ENCODE peak calls at places on chromosomes 6 and 20, in nine cellular contexts. T is fibroblast of lung, K is right lobe of liver, M is cardiac muscle cell, D is kidney, O is tibial artery, S is A549, V is small intestine, C is left ventricle myocardium inferior. F is an unnamed sample.

GRCh38 chr6:97689078-97689754 is 406.2 kb upstream of the MMS22L start:
- DNase-seq in T (no peak), K (no peak), M (no peak), D (no peak), O (no peak), S (no peak), V (no peak), C (no peak), F (peak)

GRCh38 chr6:155444952-155445903 is 10.4 kb downstream of the NOX3 start:
- DNase-seq in T (no peak), K (no peak), M (no peak), D (no peak), O (no peak), S (no peak), V (no peak), C (no peak), F (no peak)

GRCh38 chr6:133166706-133167105 is 74.5 kb upstream of the EYA4 start:
- DNase-seq in T (no peak), K (no peak), M (no peak), D (no peak), O (no peak), S (no peak), V (no peak), C (no peak), F (no peak)

GRCh38 chr6:56766806-56767178 is 124.1 kb upstream of the DST start:
- DNase-seq in T (peak), K (no peak), M (no peak), D (no peak), O (no peak), S (no peak), V (no peak), C (no peak), F (no peak)

GRCh38 chr6:136890986-136891385 is 31.1 kb upstream of the SLC35D3 start:
- DNase-seq in T (no peak), K (no peak), M (no peak), D (no peak), O (no peak), S (no peak), V (no peak), C (no peak), F (no peak)

GRCh38 chr6:105786890-105787655 is 299.1 kb upstream of the PRDM1 start:
- DNase-seq in T (no peak), K (no peak), M (no peak), D (no peak), O (no peak), S (no peak), V (no peak), C (no peak), F (no peak)

GRCh38 chr6:104789770-104790190 is 69.9 kb downstream of the HACE1 start:
- DNase-seq in T (peak), K (no peak), M (peak), D (no peak), O (no peak), S (peak), V (peak), C (no peak), F (no peak)

GRCh38 chr6:125363010-125363359 is 61.2 kb upstream of the HDDC2 start:
- DNase-seq in T (peak), K (no peak), M (no peak), D (no peak), O (no peak), S (no peak), V (no peak), C (no peak), F (no peak)

GRCh38 chr6:43669922-43670622 is 17.5 kb downstream of the MRPS18A start:
- DNase-seq in T (no peak), K (no peak), M (peak), D (no peak), O (no peak), S (no peak), V (no peak), C (no peak), F (no peak)

GRCh38 chr6:137764464-137764863 is 102.6 kb upstream of the TNFAIP3 start:
- DNase-seq in T (peak), K (no peak), M (no peak), D (no peak), O (no peak), S (no peak), V (no peak), C (no peak), F (no peak)

GRCh38 chr20:64258071-64258823 is 2.7 kb downstream of the PCMTD2 start:
- DNase-seq in T (no peak), K (no peak), M (no peak), D (no peak), O (no peak), S (no peak), V (no peak), C (no peak), F (no peak)

GRCh38 chr20:64264091-64264490 is 8.5 kb downstream of the PCMTD2 start:
- DNase-seq in T (no peak), K (no peak), M (no peak), D (no peak), O (no peak), S (no peak), V (no peak), C (no peak), F (no peak)

GRCh38 chr20:64260239-64260638 is 4.7 kb downstream of the PCMTD2 start:
- DNase-seq in T (no peak), K (no peak), M (no peak), D (no peak), O (no peak), S (no peak), V (no peak), C (no peak), F (no peak)

GRCh38 chr20:64257107-64257757 is 1.7 kb downstream of the PCMTD2 start:
- DNase-seq in T (no peak), K (no peak), M (peak), D (no peak), O (no peak), S (no peak), V (no peak), C (no peak), F (no peak)

GRCh38 chr20:64261138-64261537 is 5.6 kb downstream of the PCMTD2 start:
- DNase-seq in T (peak), K (no peak), M (no peak), D (peak), O (no peak), S (no peak), V (no peak), C (no peak), F (no peak)
- H3K4me3 ChIP-seq in T (no peak), K (no peak), M (no peak), D (no peak), O (peak), S (no peak), V (no peak), C (peak), F (no peak)

GRCh38 chr20:57212890-57213276 is 53.6 kb downstream of the BMP7 start:
- DNase-seq in T (no peak), K (no peak), M (no peak), D (peak), O (no peak), S (no peak), V (no peak), C (no peak), F (no peak)
- H3K27ac ChIP-seq in T (no peak), K (no peak), M (peak), D (no peak), O (no peak), S (peak), V (no peak), C (no peak), F (peak)

GRCh38 chr6:88561034-88561973 is 395.2 kb upstream of the CNR1 start:
- DNase-seq in T (no peak), K (no peak), M (no peak), D (no peak), O (no peak), S (no peak), V (no peak), C (no peak), F (no peak)
- H3K4me3 ChIP-seq in T (no peak), K (no peak), M (no peak), D (no peak), O (no peak), S (no peak), V (no peak), C (no peak), F (no peak)

GRCh38 chr6:30770592-30770991 is 26.2 kb upstream of the IER3 start:
- DNase-seq in T (no peak), K (no peak), M (no peak), D (no peak), O (no peak), S (no peak), V (no peak), C (no peak), F (no peak)
- H3K27ac ChIP-seq in T (peak), K (no peak), M (peak), D (no peak), O (no peak), S (peak), V (no peak), C (no peak), F (no peak)

DNA sequence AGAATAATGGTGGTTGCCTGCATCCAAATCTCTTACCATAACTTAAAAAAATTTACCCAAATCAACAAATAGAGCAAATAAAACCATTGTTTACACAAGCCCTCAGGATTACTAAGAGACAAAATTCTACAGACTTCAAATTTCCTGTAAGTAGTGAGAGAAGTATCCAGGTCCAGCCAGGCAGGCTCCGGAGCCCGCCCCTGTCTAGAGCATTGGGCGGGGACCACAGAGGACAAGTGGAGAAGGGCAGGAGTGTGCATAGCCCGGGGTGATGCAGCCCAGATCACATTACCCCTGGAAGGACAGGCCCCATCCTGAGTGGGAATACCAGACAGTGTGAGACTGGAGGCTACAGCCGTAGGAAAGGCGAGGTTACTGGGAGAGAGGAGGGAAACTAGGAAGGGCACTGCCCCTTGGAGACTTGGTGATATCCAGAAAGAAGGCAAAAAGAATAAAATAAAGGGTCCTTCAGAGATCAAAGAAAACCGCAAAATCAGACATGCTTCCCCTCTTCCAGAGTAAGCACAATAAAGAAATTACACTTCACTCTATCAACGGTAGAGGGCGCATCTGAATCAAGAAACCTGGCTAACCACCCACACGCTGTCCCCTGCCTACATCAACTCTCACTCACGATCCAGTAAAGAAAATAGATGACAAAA is 26.6 kb downstream of the RIN2 start:
- DNase-seq in T (peak), K (no peak), M (peak), D (peak), O (peak), S (peak), V (peak), C (peak), F (peak)
- H3K4me3 ChIP-seq in T (no peak), K (no peak), M (no peak), D (no peak), O (no peak), S (no peak), V (no peak), C (peak), F (no peak)

DNA sequence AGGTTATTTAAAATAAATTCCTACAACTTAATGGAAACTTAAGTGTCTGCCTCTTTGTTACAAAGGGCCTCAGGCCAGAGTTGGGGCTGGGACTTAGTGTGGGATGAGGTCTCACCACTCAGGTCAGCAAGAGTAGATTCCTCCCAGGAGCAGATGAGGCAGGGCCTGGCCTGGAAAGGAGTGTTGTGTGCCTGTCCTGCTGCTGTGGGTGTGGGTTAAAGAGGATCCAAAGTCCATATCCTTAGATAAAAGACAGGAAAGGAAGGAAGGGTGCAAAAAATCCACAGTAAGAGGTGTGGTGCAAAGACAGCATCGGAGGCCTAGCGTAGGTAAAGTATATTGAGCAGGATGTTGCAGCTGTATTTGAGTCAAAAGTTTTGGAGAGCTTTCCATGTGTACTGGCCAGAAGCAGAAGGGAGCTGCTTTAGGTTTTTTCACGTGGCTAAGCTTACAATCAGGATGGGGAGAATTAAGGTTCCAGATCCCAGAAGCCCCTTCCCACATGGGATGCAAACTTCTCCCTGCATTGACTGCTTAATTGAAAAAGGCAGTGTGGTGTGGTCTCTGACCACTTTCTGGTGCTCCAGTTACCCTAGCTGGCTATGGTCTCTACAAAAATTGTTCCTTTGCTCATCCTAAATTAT is 12.8 kb upstream of the PLCG1 start:
- DNase-seq in T (no peak), K (no peak), M (no peak), D (no peak), O (no peak), S (no peak), V (peak), C (no peak), F (no peak)
- H3K27ac ChIP-seq in T (no peak), K (no peak), M (peak), D (no peak), O (no peak), S (no peak), V (peak), C (no peak), F (no peak)

DNA sequence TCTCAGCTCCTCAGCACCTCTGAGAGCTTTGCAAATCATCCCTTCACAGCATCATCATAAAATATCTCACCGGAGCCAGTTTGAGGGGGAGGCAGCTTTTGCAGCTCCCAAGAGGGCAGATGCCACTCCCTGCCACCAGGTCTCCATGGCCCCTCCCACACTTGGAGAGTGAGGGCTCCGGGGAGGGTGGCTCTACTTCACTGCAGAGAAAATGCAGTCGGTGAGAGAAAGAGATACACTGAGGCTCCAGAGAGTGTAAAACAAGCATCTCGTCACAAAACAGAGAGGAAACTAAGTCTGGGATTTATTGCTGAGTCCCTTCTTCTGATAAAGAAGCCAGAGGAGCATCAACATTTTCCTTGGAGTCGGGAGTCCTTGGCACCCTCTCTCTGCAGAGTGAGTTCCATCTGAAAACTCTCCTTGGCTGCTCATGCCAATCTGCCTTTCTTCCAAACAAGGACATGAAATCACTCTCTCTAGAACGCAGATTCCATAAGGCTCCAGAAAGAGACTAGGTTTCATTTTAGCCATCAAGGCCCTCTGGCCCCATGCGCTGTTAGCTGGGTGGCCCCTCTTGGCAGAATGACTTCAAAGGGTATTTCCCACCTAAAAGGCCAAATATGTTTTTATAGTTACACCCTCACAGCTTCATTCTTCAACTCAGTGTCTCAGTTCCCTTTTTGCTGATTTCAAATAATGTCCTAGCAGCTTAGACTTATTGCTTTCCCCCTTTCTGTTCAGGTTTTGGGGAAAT is 70.6 kb upstream of the F13A1 start:
- DNase-seq in T (no peak), K (no peak), M (no peak), D (no peak), O (no peak), S (no peak), V (no peak), C (no peak), F (peak)
- H3K4me3 ChIP-seq in T (no peak), K (no peak), M (no peak), D (no peak), O (peak), S (no peak), V (no peak), C (no peak), F (no peak)

GRCh38 chr6:148760143-148760505 is 13.3 kb downstream of the UST start:
- DNase-seq in T (no peak), K (no peak), M (no peak), D (no peak), O (no peak), S (no peak), V (no peak), C (no peak), F (no peak)

GRCh38 chr6:148758492-148758891 is 11.7 kb downstream of the UST start:
- DNase-seq in T (no peak), K (no peak), M (no peak), D (no peak), O (peak), S (no peak), V (peak), C (no peak), F (no peak)

GRCh38 chr6:148761532-148761951 is 14.7 kb downstream of the UST start:
- DNase-seq in T (peak), K (no peak), M (peak), D (peak), O (no peak), S (no peak), V (no peak), C (no peak), F (peak)

GRCh38 chr6:148757944-148758343 is 11.1 kb downstream of the UST start:
- DNase-seq in T (no peak), K (no peak), M (no peak), D (no peak), O (no peak), S (no peak), V (no peak), C (no peak), F (no peak)

GRCh38 chr6:148760568-148761531 is 14.0 kb downstream of the UST start:
- DNase-seq in T (peak), K (no peak), M (peak), D (peak), O (peak), S (no peak), V (peak), C (peak), F (peak)
- H3K27ac ChIP-seq in T (peak), K (no peak), M (peak), D (no peak), O (peak), S (no peak), V (peak), C (peak), F (no peak)